ENCODE peak calls at places on chromosomes 2 and 18, in five cellular contexts. One of them, this sample, is unnamed.
A peak's percentile ranks its signal among the peaks of the same experiment; 100 is the strongest.

GRCh38 chr18:63293930-63294329 is 25.6 kb downstream of the BCL2 start:
- DNase-seq in skeletal muscle cell: no peak
- DNase-seq in LHCN-M2: no peak
- DNase-seq in stromal cell of bone marrow: no peak
- DNase-seq in stimulated activated CD8-positive, alpha-beta memory T cell treated with anti-CD3 and anti-CD28 coated beads, Interleukin-4, amount 100 ng/mL, for 48 hours: no peak
- DNase-seq in this sample: no peak

GRCh38 chr2:112343827-112344585 is 68.6 kb downstream of the ZC3H6 start:
- DNase-seq in skeletal muscle cell: peak; percentile 0
- DNase-seq in LHCN-M2: peak; percentile 5
- DNase-seq in stromal cell of bone marrow: peak; percentile 10
- DNase-seq in stimulated activated CD8-positive, alpha-beta memory T cell treated with anti-CD3 and anti-CD28 coated beads, Interleukin-4, amount 100 ng/mL, for 48 hours: no peak
- DNase-seq in this sample: no peak

GRCh38 chr2:160967523-160967922 is 192.7 kb upstream of the TANK start:
- DNase-seq in skeletal muscle cell: no peak
- DNase-seq in LHCN-M2: no peak
- DNase-seq in stromal cell of bone marrow: no peak
- DNase-seq in stimulated activated CD8-positive, alpha-beta memory T cell treated with anti-CD3 and anti-CD28 coated beads, Interleukin-4, amount 100 ng/mL, for 48 hours: no peak
- DNase-seq in this sample: no peak

GRCh38 chr18:33128581-33128980 is 311.9 kb downstream of the CCDC178 start:
- DNase-seq in skeletal muscle cell: peak; percentile 19
- DNase-seq in LHCN-M2: no peak
- DNase-seq in stromal cell of bone marrow: no peak
- DNase-seq in stimulated activated CD8-positive, alpha-beta memory T cell treated with anti-CD3 and anti-CD28 coated beads, Interleukin-4, amount 100 ng/mL, for 48 hours: no peak
- DNase-seq in this sample: no peak

GRCh38 chr2:34949316-34949715 is 1350.2 kb upstream of the FAM98A start:
- DNase-seq in skeletal muscle cell: no peak
- DNase-seq in LHCN-M2: no peak
- DNase-seq in stromal cell of bone marrow: no peak
- DNase-seq in stimulated activated CD8-positive, alpha-beta memory T cell treated with anti-CD3 and anti-CD28 coated beads, Interleukin-4, amount 100 ng/mL, for 48 hours: no peak
- DNase-seq in this sample: no peak

GRCh38 chr2:50347355-50348044 is 684.4 kb downstream of the NRXN1 start:
- DNase-seq in skeletal muscle cell: no peak
- DNase-seq in LHCN-M2: no peak
- DNase-seq in stromal cell of bone marrow: no peak
- DNase-seq in stimulated activated CD8-positive, alpha-beta memory T cell treated with anti-CD3 and anti-CD28 coated beads, Interleukin-4, amount 100 ng/mL, for 48 hours: no peak
- DNase-seq in this sample: no peak

GRCh38 chr2:12074126-12074883 is 327.9 kb downstream of the LPIN1 start:
- DNase-seq in skeletal muscle cell: no peak
- DNase-seq in LHCN-M2: no peak
- DNase-seq in stromal cell of bone marrow: no peak
- DNase-seq in stimulated activated CD8-positive, alpha-beta memory T cell treated with anti-CD3 and anti-CD28 coated beads, Interleukin-4, amount 100 ng/mL, for 48 hours: no peak
- DNase-seq in this sample: no peak

GRCh38 chr18:34219651-34220050 is 5.1 kb downstream of the NOL4 start:
- DNase-seq in skeletal muscle cell: no peak
- DNase-seq in LHCN-M2: no peak
- DNase-seq in stromal cell of bone marrow: no peak
- DNase-seq in stimulated activated CD8-positive, alpha-beta memory T cell treated with anti-CD3 and anti-CD28 coated beads, Interleukin-4, amount 100 ng/mL, for 48 hours: no peak
- DNase-seq in this sample: no peak

GRCh38 chr18:57980573-57981348 is 63.3 kb upstream of the NEDD4L start:
- DNase-seq in skeletal muscle cell: no peak
- DNase-seq in LHCN-M2: no peak
- DNase-seq in stromal cell of bone marrow: no peak
- DNase-seq in stimulated activated CD8-positive, alpha-beta memory T cell treated with anti-CD3 and anti-CD28 coated beads, Interleukin-4, amount 100 ng/mL, for 48 hours: no peak
- DNase-seq in this sample: no peak

GRCh38 chr2:236078675-236079255 is 89.4 kb downstream of the GBX2 start:
- DNase-seq in skeletal muscle cell: no peak
- DNase-seq in LHCN-M2: no peak
- DNase-seq in stromal cell of bone marrow: no peak
- DNase-seq in stimulated activated CD8-positive, alpha-beta memory T cell treated with anti-CD3 and anti-CD28 coated beads, Interleukin-4, amount 100 ng/mL, for 48 hours: no peak
- DNase-seq in this sample: no peak

GRCh38 chr2:196980498-196980897 is 54.0 kb upstream of the PGAP1 start:
- DNase-seq in skeletal muscle cell: no peak
- DNase-seq in LHCN-M2: no peak
- DNase-seq in stromal cell of bone marrow: no peak
- DNase-seq in stimulated activated CD8-positive, alpha-beta memory T cell treated with anti-CD3 and anti-CD28 coated beads, Interleukin-4, amount 100 ng/mL, for 48 hours: no peak
- DNase-seq in this sample: no peak

GRCh38 chr2:111640480-111640879 is 243.5 kb downstream of the ANAPC1 start:
- DNase-seq in skeletal muscle cell: no peak
- DNase-seq in LHCN-M2: no peak
- DNase-seq in stromal cell of bone marrow: no peak
- DNase-seq in stimulated activated CD8-positive, alpha-beta memory T cell treated with anti-CD3 and anti-CD28 coated beads, Interleukin-4, amount 100 ng/mL, for 48 hours: no peak
- DNase-seq in this sample: no peak

GRCh38 chr2:67309281-67309680 is 87.9 kb upstream of the ETAA1 start:
- DNase-seq in skeletal muscle cell: peak; percentile 22
- DNase-seq in LHCN-M2: peak; percentile 29
- DNase-seq in stromal cell of bone marrow: no peak
- DNase-seq in stimulated activated CD8-positive, alpha-beta memory T cell treated with anti-CD3 and anti-CD28 coated beads, Interleukin-4, amount 100 ng/mL, for 48 hours: no peak
- DNase-seq in this sample: no peak

GRCh38 chr2:223999862-224000261 is 39.2 kb downstream of the SERPINE2 start:
- DNase-seq in skeletal muscle cell: no peak
- DNase-seq in LHCN-M2: no peak
- DNase-seq in stromal cell of bone marrow: no peak
- DNase-seq in stimulated activated CD8-positive, alpha-beta memory T cell treated with anti-CD3 and anti-CD28 coated beads, Interleukin-4, amount 100 ng/mL, for 48 hours: no peak
- DNase-seq in this sample: no peak

GRCh38 chr2:75582840-75583239 is 22.1 kb upstream of the EVA1A start:
- DNase-seq in skeletal muscle cell: no peak
- DNase-seq in LHCN-M2: no peak
- DNase-seq in stromal cell of bone marrow: no peak
- DNase-seq in stimulated activated CD8-positive, alpha-beta memory T cell treated with anti-CD3 and anti-CD28 coated beads, Interleukin-4, amount 100 ng/mL, for 48 hours: no peak
- DNase-seq in this sample: no peak

This sample was measured in GM12891.